ENCODE peak calls at places on chromosome 1, in six cellular contexts. M, R, Y, G, P and F are unnamed samples. For H3K27me3, the result is how much of the 10 kb centered on the place peaks cover.

GRCh38 chr1:171610385-171610784 is 11.7 kb upstream of the MYOCOS start:
- DNase-seq in P (no peak), G (no peak), R (no peak), Y (no peak), M (peak), F (no peak)

GRCh38 chr1:78619446-78619802 is 824 bp upstream of the IFI44L start:
- DNase-seq in R (no peak), Y (no peak), M (no peak), P (no peak), G (no peak), F (no peak)

GRCh38 chr1:21852282-21853129 is 40.4 kb downstream of the LDLRAD2 start:
- DNase-seq in G (no peak), Y (no peak), M (no peak), P (no peak), R (no peak), F (no peak)

GRCh38 chr1:115642168-115643072 is 650 bp downstream of the VANGL1 start:
- DNase-seq in R (no peak), G (no peak), M (peak), P (peak), Y (peak), F (peak)

GRCh38 chr1:50424045-50424939 is 1.0 kb upstream of the DMRTA2 start:
- DNase-seq in R (no peak), Y (peak), M (no peak), G (no peak), P (no peak), F (peak)

GRCh38 chr1:29579821-29580425 is 343.6 kb downstream of the PTPRU start:
- DNase-seq in M (peak), G (no peak), Y (no peak), P (no peak), R (peak), F (no peak)

GRCh38 chr1:9013824-9014223 is 12.4 kb downstream of the SLC2A7 start:
- DNase-seq in P (no peak), R (no peak), G (no peak), M (no peak), Y (no peak), F (no peak)

GRCh38 chr1:21655748-21656147 is 13.4 kb downstream of the RAP1GAP start:
- DNase-seq in Y (peak), G (no peak), P (no peak), M (peak), R (peak), F (peak)

GRCh38 chr1:210586785-210587184 is 258.1 kb downstream of the HHAT start:
- DNase-seq in Y (no peak), M (no peak), G (no peak), P (no peak), R (no peak), F (no peak)

GRCh38 chr1:30575066-30575465 is 148.3 kb downstream of the MATN1 start:
- DNase-seq in M (peak), Y (no peak), G (no peak), R (no peak), P (no peak), F (no peak)

GRCh38 chr1:212814989-212815388 is 23.3 kb downstream of the TATDN3 start:
- DNase-seq in G (no peak), R (no peak), M (no peak), Y (no peak), P (peak), F (peak)

GRCh38 chr1:115337633-115338456 is at the start of gene NGF:
- DNase-seq in G (no peak), M (peak), Y (peak), R (no peak), P (no peak), F (peak)

GRCh38 chr1:12309783-12310742 is 80.2 kb downstream of the VPS13D start:
- DNase-seq in R (no peak), G (no peak), Y (no peak), P (peak), M (no peak), F (no peak)

GRCh38 chr1:86410879-86411278 is 13.1 kb upstream of the CLCA2 start:
- DNase-seq in P (no peak), R (no peak), G (no peak), M (no peak), Y (no peak), F (no peak)

GRCh38 chr1:12144236-12144635 is 22.6 kb upstream of the TNFRSF1B start:
- DNase-seq in M (no peak), Y (no peak), G (no peak), P (no peak), R (no peak), F (no peak)

GRCh38 chr1:168443899-168444298 is 99.9 kb downstream of the XCL2 start:
- DNase-seq in P (no peak), G (no peak), Y (no peak), R (no peak), M (no peak), F (no peak)

GRCh38 chr1:119327066-119327435 is 41.5 kb upstream of the HAO2 start:
- DNase-seq in M (no peak), G (no peak), P (no peak), Y (peak), R (no peak), F (peak)

GRCh38 chr1:237124856-237125462 is 83.0 kb downstream of the RYR2 start:
- DNase-seq in M (no peak), Y (peak), P (no peak), G (no peak), R (no peak), F (peak)

GRCh38 chr1:198623920-198624647 is 14.8 kb upstream of the PTPRC start:
- DNase-seq in M (peak), G (no peak), P (no peak), R (no peak), Y (no peak), F (no peak)

GRCh38 chr1:197948926-197949899 is 32.0 kb downstream of the LHX9 start:
- DNase-seq in R (no peak), G (no peak), Y (no peak), M (no peak), P (no peak), F (no peak)

GRCh38 chr1:19139711-19140110 is 70.4 kb downstream of the UBR4 start:
- DNase-seq in G (no peak), P (no peak), R (no peak), Y (no peak), M (no peak), F (no peak)

GRCh38 chr1:67738401-67738800 is 53.4 kb downstream of the GADD45A start:
- DNase-seq in Y (no peak), P (no peak), R (no peak), G (no peak), M (peak), F (no peak)

GRCh38 chr1:223700942-223701637 is 11.2 kb upstream of the CAPN2 start:
- DNase-seq in R (peak), Y (no peak), P (no peak), M (peak), G (no peak), F (peak)

GRCh38 chr1:20153000-20153418 is 13.9 kb downstream of the PLA2G2F start:
- DNase-seq in M (no peak), G (no peak), P (no peak), R (no peak), Y (peak), F (peak)

GRCh38 chr1:111725192-111725591 is 14.0 kb downstream of the INKA2 start:
- DNase-seq in G (no peak), Y (peak), P (no peak), R (no peak), M (no peak), F (peak)

GRCh38 chr1:229408458-229409037 is 25.3 kb downstream of the ACTA1 start:
- DNase-seq in Y (peak), M (no peak), P (no peak), G (no peak), R (no peak), F (peak)

GRCh38 chr1:12433323-12434053 is 184.5 kb downstream of the DHRS3 start:
- DNase-seq in Y (peak), M (no peak), P (no peak), R (no peak), G (no peak), F (peak)

GRCh38 chr1:26786437-26787380 is 1.0 kb upstream of the PIGV start:
- DNase-seq in G (no peak), P (peak), M (no peak), R (no peak), Y (peak), F (peak)

GRCh38 chr1:23908453-23909341 is 4.5 kb downstream of the CNR2 start:
- DNase-seq in G (no peak), M (no peak), Y (no peak), R (no peak), P (no peak), F (no peak)

GRCh38 chr1:216523449-216524190 is 100.4 kb upstream of the USH2A start:
- DNase-seq in G (no peak), Y (no peak), M (peak), R (no peak), P (no peak), F (no peak)

GRCh38 chr1:52915211-52915854 is 6.2 kb downstream of the ECHDC2 start:
- DNase-seq in G (no peak), M (no peak), R (no peak), P (no peak), Y (no peak), F (no peak)

GRCh38 chr1:83781667-83782066 is 217.3 kb downstream of the TTLL7 start:
- DNase-seq in G (no peak), M (no peak), R (no peak), Y (no peak), P (no peak), F (no peak)

GRCh38 chr1:205317311-205317917 is 4.1 kb downstream of the NUAK2 start:
- DNase-seq in G (no peak), R (no peak), P (peak), M (no peak), Y (no peak), F (peak)

GRCh38 chr1:15152318-15153183 is 996 bp upstream of the TMEM51 start:
- DNase-seq in R (no peak), P (peak), Y (peak), M (peak), G (no peak), F (peak)

GRCh38 chr1:53575141-53575947 is 116.1 kb downstream of the DMRTB1 start:
- DNase-seq in Y (peak), P (no peak), G (no peak), M (no peak), R (no peak), F (no peak)

GRCh38 chr1:70707214-70707613 is 296.1 kb downstream of the CTH start:
- DNase-seq in Y (no peak), R (no peak), G (no peak), M (no peak), P (no peak), F (no peak)

GRCh38 chr1:111747282-111747734 is 8.1 kb upstream of the INKA2 start:
- DNase-seq in R (peak), Y (peak), M (peak), P (peak), G (no peak), F (peak)

GRCh38 chr1:203306089-203306969 is 1.0 kb downstream of the BTG2 start:
- DNase-seq in P (peak), M (peak), R (peak), G (peak), Y (peak), F (peak)

GRCh38 chr1:229991104-229991513 is 75.9 kb upstream of the GALNT2 start:
- DNase-seq in P (no peak), R (no peak), G (no peak), Y (no peak), M (no peak), F (no peak)

GRCh38 chr1:36804669-36805314 is 229.5 kb downstream of the GRIK3 start:
- DNase-seq in G (no peak), Y (no peak), M (no peak), R (no peak), P (no peak), F (no peak)
- H3K27me3 ChIP-seq in G (under half), Y (under half), M (under half), R (under half), P (under half), F (under half)

DNA sequence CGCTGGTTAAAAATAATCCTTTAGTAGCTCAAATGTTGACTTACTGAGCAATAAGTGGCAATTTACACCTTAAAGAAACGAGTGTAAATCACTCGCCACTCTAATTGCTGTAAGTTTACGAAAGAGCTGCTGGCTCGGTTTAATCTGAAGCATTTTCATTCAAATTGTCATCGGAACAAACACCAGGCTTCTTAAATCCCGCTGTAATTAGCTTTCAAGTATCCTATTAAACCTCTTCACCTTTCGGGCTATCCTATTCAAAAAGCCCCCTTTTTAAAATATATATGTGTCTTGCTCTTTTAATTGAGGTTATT is 1.6 kb downstream of the LHX8 start:
- DNase-seq in P (no peak), M (no peak), Y (peak), G (no peak), R (no peak), F (no peak)
- H3K27me3 ChIP-seq in P (under half), M (half or more), Y (half or more), G (half or more), R (half or more), F (half or more)

DNA sequence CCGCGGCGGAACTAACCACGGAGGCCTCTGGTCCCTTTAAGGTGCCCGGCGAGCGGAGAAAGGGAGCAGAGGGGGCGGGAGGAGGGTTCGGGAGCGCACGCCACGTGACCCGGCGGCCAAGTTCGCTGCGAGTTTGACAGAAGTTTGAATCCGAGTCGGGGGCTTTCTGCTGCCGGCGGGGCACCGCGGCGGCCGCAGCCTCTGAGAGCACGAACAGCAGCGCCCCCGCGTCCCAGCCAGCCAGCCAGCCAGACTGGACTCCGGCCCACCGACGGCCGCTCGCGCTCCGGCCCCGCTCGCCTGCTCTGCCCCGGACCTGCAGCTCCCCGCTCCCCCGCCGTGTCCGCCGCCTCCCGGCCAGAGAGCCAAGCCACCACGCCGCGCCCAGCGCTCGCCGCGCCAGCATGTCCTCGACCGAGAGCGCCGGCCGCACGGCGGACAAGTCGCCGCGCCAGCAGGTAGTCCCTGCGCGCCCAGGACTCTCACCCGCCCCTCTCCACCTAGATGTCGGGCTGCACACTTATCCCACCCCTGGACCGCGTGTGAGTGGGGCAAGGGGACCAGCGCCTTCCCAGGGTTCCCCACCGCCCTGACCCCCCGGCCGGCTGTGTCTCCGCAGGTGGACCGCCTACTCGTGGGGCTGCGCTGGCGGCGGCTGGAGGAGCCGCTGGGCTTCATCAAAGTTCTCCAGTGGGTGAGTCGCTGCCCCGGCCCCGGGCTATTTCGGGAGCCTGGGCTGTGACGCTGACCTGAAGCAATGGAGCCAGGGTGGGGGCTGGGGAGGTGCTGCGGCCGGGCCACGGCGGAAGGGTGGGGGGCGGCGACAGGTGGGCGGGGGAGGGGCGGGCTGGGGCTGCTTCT is at the start of gene SYPL2:
- DNase-seq in M (no peak), P (no peak), Y (peak), G (no peak), R (no peak), F (peak)
- H3K27me3 ChIP-seq in M (under half), P (under half), Y (half or more), G (half or more), R (half or more), F (half or more)

DNA sequence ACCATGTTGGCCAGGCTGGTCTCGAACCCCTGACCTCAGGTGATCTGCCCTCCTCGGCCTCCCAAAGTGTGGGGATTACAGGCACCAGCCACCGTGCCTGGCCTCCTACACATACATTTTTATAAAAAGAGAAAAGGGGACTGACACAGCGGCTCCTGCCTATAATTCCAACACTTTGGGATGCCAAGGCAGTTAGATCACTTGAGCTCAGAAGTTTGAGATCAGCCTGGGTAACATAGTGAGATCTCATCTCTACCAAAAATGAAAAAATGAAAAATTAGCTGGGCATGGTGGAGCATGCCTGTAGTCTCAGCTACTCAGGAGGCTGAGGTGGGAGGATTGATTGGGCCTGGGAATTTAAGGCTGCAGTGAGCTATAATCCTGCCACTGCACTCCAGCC is 23.4 kb downstream of the ZNF281 start:
- DNase-seq in Y (no peak), R (no peak), P (no peak), G (no peak), M (no peak), F (no peak)
- H3K27me3 ChIP-seq in Y (under half), R (under half), P (under half), G (under half), M (under half), F (under half)

GRCh38 chr1:208051651-208052050 is 140.7 kb upstream of the CD34 start:
- DNase-seq in R (no peak), P (no peak), G (no peak), Y (no peak), M (no peak), F (no peak)
- H3K27me3 ChIP-seq in R (under half), P (under half), G (under half), Y (under half), M (under half), F (under half)